ENCODE peak calls at places on chromosome 2, in eight cellular contexts. K is GM13977, D is omental fat pad, M is progenitor cell of endocrine pancreas, Z is MM.1S, A is GM20000, S is stomach, P is choroid plexus epithelial cell. T is an unnamed sample.

GRCh38 chr2:157468931-157469708 is 25.2 kb upstream of the CYTIP start:
- DNase-seq in S (no peak), P (peak; percentile 23), M (no peak), A (peak; percentile 56), D (no peak), Z (peak; percentile 89), K (peak; percentile 60), T (no peak)

GRCh38 chr2:118784860-118785259 is 62.6 kb downstream of the EN1 start:
- DNase-seq in K (no peak), S (no peak), Z (no peak), A (no peak), D (no peak), P (peak; percentile 2), M (no peak), T (no peak)

GRCh38 chr2:67996772-67997527 is 65.9 kb downstream of the C1D start:
- DNase-seq in M (no peak), A (no peak), S (no peak), P (no peak), Z (no peak), D (no peak), K (no peak), T (no peak)

GRCh38 chr2:182870227-182870626 is 3.8 kb upstream of the FRZB start:
- DNase-seq in Z (no peak), M (no peak), A (peak; percentile 29), P (peak; percentile 33), K (no peak), S (peak; percentile 32), D (no peak), T (no peak)

GRCh38 chr2:166032361-166032760 is 78.8 kb upstream of the TTC21B start:
- DNase-seq in S (no peak), K (no peak), M (no peak), Z (no peak), D (no peak), A (no peak), P (peak; percentile 8), T (no peak)

GRCh38 chr2:3638456-3638810 is 19.6 kb upstream of the ALLC start:
- DNase-seq in K (no peak), D (no peak), M (no peak), A (no peak), S (peak; percentile 10), P (no peak), Z (no peak), T (peak; percentile 27)

GRCh38 chr2:15808221-15808574 is 132.2 kb upstream of the MYCN start:
- DNase-seq in K (no peak), A (no peak), M (no peak), Z (no peak), P (no peak), D (no peak), S (no peak), T (no peak)

GRCh38 chr2:100105678-100106054 is 36.7 kb downstream of the AFF3 start:
- DNase-seq in Z (no peak), A (no peak), M (no peak), D (no peak), K (no peak), S (no peak), P (no peak), T (no peak)

GRCh38 chr2:187440101-187440500 is 8.0 kb downstream of the CALCRL start:
- DNase-seq in A (no peak), P (no peak), M (no peak), Z (no peak), D (no peak), S (no peak), K (no peak), T (no peak)

GRCh38 chr2:9699139-9699823 is 68.5 kb upstream of the YWHAQ start:
- DNase-seq in D (no peak), S (no peak), M (no peak), K (no peak), A (no peak), P (peak; percentile 88), Z (no peak), T (no peak)

GRCh38 chr2:65231121-65231520 is 3.5 kb downstream of the ACTR2 start:
- DNase-seq in D (no peak), P (peak; percentile 70), M (no peak), S (no peak), K (no peak), Z (no peak), A (no peak), T (no peak)

GRCh38 chr2:215486973-215487372 is 51.1 kb upstream of the FN1 start:
- DNase-seq in A (no peak), P (peak; percentile 79), D (no peak), S (no peak), Z (no peak), K (no peak), M (no peak), T (no peak)

GRCh38 chr2:127381762-127382161 is 6.0 kb downstream of the MAP3K2 start:
- DNase-seq in M (no peak), A (no peak), Z (no peak), D (no peak), P (no peak), K (no peak), S (no peak), T (no peak)

GRCh38 chr2:26721267-26722032 is 28.9 kb downstream of the KCNK3 start:
- DNase-seq in D (no peak), Z (no peak), K (no peak), S (peak; percentile 84), P (no peak), A (no peak), M (no peak), T (no peak)

GRCh38 chr2:2181505-2181904 is 149.6 kb downstream of the MYT1L start:
- DNase-seq in D (no peak), S (no peak), A (no peak), K (no peak), P (no peak), Z (no peak), M (no peak), T (no peak)

GRCh38 chr2:40760071-40760666 is 308.3 kb upstream of the SLC8A1 start:
- DNase-seq in A (peak; percentile 4), M (peak; percentile 10), D (no peak), S (no peak), Z (peak; percentile 41), K (no peak), P (peak; percentile 39), T (no peak)

GRCh38 chr2:206098471-206098870 is 12.5 kb upstream of the INO80D start:
- DNase-seq in M (no peak), Z (no peak), D (no peak), A (no peak), K (no peak), S (no peak), P (no peak), T (no peak)

GRCh38 chr2:85429213-85429923 is 10.9 kb downstream of the SH2D6 start:
- DNase-seq in A (no peak), Z (no peak), S (no peak), K (no peak), P (no peak), D (no peak), M (no peak), T (no peak)

GRCh38 chr2:467101-467500 is 179.2 kb upstream of the ALKAL2 start:
- DNase-seq in M (no peak), K (no peak), Z (no peak), S (no peak), P (no peak), D (no peak), A (no peak), T (no peak)

GRCh38 chr2:73708527-73708926 is 28.6 kb downstream of the TPRKB start:
- DNase-seq in D (no peak), A (no peak), M (no peak), S (no peak), Z (no peak), K (no peak), P (no peak), T (no peak)

GRCh38 chr2:151815821-151816489 is 12.3 kb downstream of the ARL5A start:
- DNase-seq in K (no peak), Z (no peak), D (no peak), A (no peak), P (no peak), S (no peak), M (no peak), T (no peak)

GRCh38 chr2:162344617-162344950 is 652 bp downstream of the GCA start:
- DNase-seq in P (no peak), D (no peak), Z (peak; percentile 20), K (no peak), S (peak; percentile 27), A (no peak), M (no peak), T (no peak)

GRCh38 chr2:179268277-179268935 is 3.8 kb upstream of the SESTD1 start:
- DNase-seq in D (no peak), P (peak; percentile 57), K (peak; percentile 37), A (no peak), S (no peak), Z (no peak), M (no peak), T (no peak)

GRCh38 chr2:8525582-8526402 is 156.1 kb upstream of the ID2 start:
- DNase-seq in K (peak; percentile 67), D (no peak), S (peak; percentile 93), P (peak; percentile 38), M (peak; percentile 33), A (peak; percentile 82), Z (peak; percentile 37), T (no peak)
- TF ChIP-seq CTCF in K (peak; percentile 46), D (no peak), S (no peak), P (no peak), M (peak; percentile 32), A (peak; percentile 27), Z (peak; percentile 31), T (no peak)

GRCh38 chr2:231670892-231671616 is 37.3 kb upstream of the PTMA start:
- DNase-seq in S (peak; percentile 42), M (no peak), A (no peak), K (no peak), Z (peak; percentile 50), D (no peak), P (no peak), T (no peak)
- TF ChIP-seq CTCF in S (no peak), M (peak; percentile 54), A (peak; percentile 30), K (peak; percentile 42), Z (peak; percentile 21), D (no peak), P (peak; percentile 45), T (peak; percentile 67)

GRCh38 chr2:128544321-128545037 is 225.8 kb upstream of the HS6ST1 start:
- DNase-seq in S (peak; percentile 18), Z (no peak), P (no peak), K (no peak), D (no peak), M (no peak), A (no peak), T (no peak)

GRCh38 chr2:128543036-128543435 is 224.4 kb upstream of the HS6ST1 start:
- DNase-seq in M (no peak), Z (no peak), D (no peak), S (no peak), P (no peak), K (no peak), A (no peak), T (no peak)

GRCh38 chr2:128545085-128545484 is 226.4 kb upstream of the HS6ST1 start:
- DNase-seq in M (no peak), K (no peak), S (peak; percentile 22), A (no peak), D (no peak), P (no peak), Z (no peak), T (peak; percentile 58)

GRCh38 chr2:128545829-128546228 is 227.2 kb upstream of the HS6ST1 start:
- DNase-seq in D (no peak), S (peak; percentile 8), A (no peak), Z (no peak), P (no peak), M (no peak), K (no peak), T (no peak)

GRCh38 chr2:128543646-128544045 is 225.0 kb upstream of the HS6ST1 start:
- DNase-seq in A (no peak), S (peak; percentile 11), K (no peak), Z (no peak), M (no peak), D (no peak), P (no peak), T (no peak)
- TF ChIP-seq CTCF in A (no peak), S (no peak), K (no peak), Z (no peak), M (no peak), D (no peak), P (peak; percentile 6), T (peak; percentile 45)

GRCh38 chr2:45825001-45825651 is 173.7 kb downstream of the PRKCE start:
- DNase-seq in S (no peak), D (no peak), P (no peak), M (no peak), K (no peak), Z (no peak), A (no peak), T (no peak)
- TF ChIP-seq CTCF in S (no peak), D (no peak), P (no peak), M (peak; percentile 16), K (peak; percentile 6), Z (peak; percentile 6), A (no peak), T (no peak)

T was measured in type B pancreatic cell.